ENCODE peak calls at places on chromosome 4, in nine cellular contexts. O, W, J, K, D, L, S, Q and Z are unnamed samples.

GRCh38 chr4:156962551-156962974 is 9.0 kb downstream of the PDGFC start:
- DNase-seq in O (no peak), W (peak), J (no peak), K (no peak), D (no peak), L (no peak), S (no peak), Q (no peak), Z (no peak)

GRCh38 chr4:76504613-76505465 is 69.8 kb downstream of the SHROOM3 start:
- DNase-seq in O (no peak), W (peak), J (no peak), K (no peak), D (peak), L (peak), S (no peak), Q (no peak), Z (peak)

GRCh38 chr4:6986067-6986780 is 56.9 kb upstream of the TADA2B start:
- DNase-seq in O (no peak), W (peak), J (no peak), K (no peak), D (no peak), L (peak), S (no peak), Q (peak), Z (no peak)

GRCh38 chr4:53060278-53060677 is 198.2 kb downstream of the RASL11B start:
- DNase-seq in O (no peak), W (no peak), J (no peak), K (no peak), D (no peak), L (no peak), S (no peak), Q (no peak), Z (no peak)

GRCh38 chr4:88752754-88753153 is 55.1 kb upstream of the NAP1L5 start:
- DNase-seq in O (no peak), W (no peak), J (no peak), K (no peak), D (no peak), L (no peak), S (no peak), Q (no peak), Z (peak)

GRCh38 chr4:76751612-76752343 is 146.2 kb downstream of the SOWAHB start:
- DNase-seq in O (no peak), W (no peak), J (no peak), K (no peak), D (no peak), L (no peak), S (no peak), Q (no peak), Z (no peak)

GRCh38 chr4:6502147-6502546 is 29.7 kb upstream of the PPP2R2C start:
- DNase-seq in O (no peak), W (no peak), J (no peak), K (no peak), D (no peak), L (no peak), S (no peak), Q (no peak), Z (no peak)

GRCh38 chr4:114052227-114052626 is 72.8 kb upstream of the ARSJ start:
- DNase-seq in O (no peak), W (no peak), J (no peak), K (no peak), D (no peak), L (no peak), S (no peak), Q (no peak), Z (no peak)

GRCh38 chr4:124641715-124642380 is 70.7 kb downstream of the ANKRD50 start:
- DNase-seq in O (no peak), W (peak), J (peak), K (no peak), D (no peak), L (no peak), S (no peak), Q (no peak), Z (no peak)

GRCh38 chr4:104909376-104909775 is 237.3 kb upstream of the TET2 start:
- DNase-seq in O (no peak), W (no peak), J (no peak), K (no peak), D (no peak), L (no peak), S (no peak), Q (no peak), Z (no peak)

GRCh38 chr4:109559625-109559982 is 442 bp upstream of the MCUB start:
- DNase-seq in O (peak), W (no peak), J (peak), K (peak), D (no peak), L (peak), S (peak), Q (no peak), Z (no peak)

GRCh38 chr4:128812360-128812958 is 3.0 kb downstream of the JADE1 start:
- DNase-seq in O (peak), W (peak), J (peak), K (no peak), D (no peak), L (peak), S (peak), Q (no peak), Z (peak)

GRCh38 chr4:25001499-25001898 is 29.2 kb downstream of the LGI2 start:
- DNase-seq in O (no peak), W (no peak), J (no peak), K (no peak), D (no peak), L (no peak), S (no peak), Q (no peak), Z (no peak)

GRCh38 chr4:140675599-140676231 is 80.5 kb downstream of the TBC1D9 start:
- DNase-seq in O (no peak), W (no peak), J (no peak), K (no peak), D (no peak), L (no peak), S (no peak), Q (no peak), Z (no peak)